ENCODE peak calls at places on chromosome 1, in five cellular contexts. E is choroid plexus epithelial cell, W is IMR-90, D is Panc1, T is fibroblast of the aortic adventitia. P is an unnamed sample.

GRCh38 chr1:150106331-150106730 is 38.8 kb downstream of the VPS45 start:
- DNase-seq in E (peak), W (peak), D (no peak), T (no peak), P (no peak)

GRCh38 chr1:86778510-86779218 is 74.3 kb downstream of the SH3GLB1 start:
- DNase-seq in E (peak), W (peak), D (no peak), T (peak), P (no peak)

GRCh38 chr1:153354515-153355193 is 3.0 kb upstream of the S100A9 start:
- DNase-seq in E (no peak), W (no peak), D (no peak), T (no peak), P (no peak)

GRCh38 chr1:59696421-59697115 is 118.2 kb upstream of the HOOK1 start:
- DNase-seq in E (no peak), W (no peak), D (no peak), T (no peak), P (no peak)

GRCh38 chr1:32770221-32770731 is 46.9 kb downstream of the YARS1 start:
- DNase-seq in E (no peak), W (no peak), D (no peak), T (no peak), P (no peak)

GRCh38 chr1:244414543-244414942 is 37.2 kb downstream of the ADSS2 start:
- DNase-seq in E (peak), W (peak), D (no peak), T (peak), P (peak)

GRCh38 chr1:109632671-109633346 is 13.2 kb downstream of the AMPD2 start:
- DNase-seq in E (no peak), W (no peak), D (no peak), T (no peak), P (no peak)

GRCh38 chr1:165114022-165114888 is 242.3 kb downstream of the LMX1A start:
- DNase-seq in E (peak), W (peak), D (peak), T (peak), P (peak)

GRCh38 chr1:16243936-16244649 is 7.1 kb upstream of the CPLANE2 start:
- DNase-seq in E (peak), W (peak), D (peak), T (peak), P (peak)

GRCh38 chr1:77978969-77979838 is at the start of gene FUBP1:
- DNase-seq in E (peak), W (peak), D (peak), T (peak), P (peak)
- TF ChIP-seq CTCF in E (peak), W (peak), D (peak), T (peak), P (peak)

GRCh38 chr1:79055856-79056255 is 49.3 kb upstream of the ADGRL4 start:
- DNase-seq in E (no peak), W (no peak), D (no peak), T (no peak), P (no peak)

GRCh38 chr1:79052829-79053449 is 46.4 kb upstream of the ADGRL4 start:
- DNase-seq in E (no peak), W (no peak), D (no peak), T (peak), P (no peak)
- H3K4me3 ChIP-seq in E (peak), W (no peak), D (peak), T (peak), P (peak)

GRCh38 chr1:115035652-115036051 is 6.0 kb downstream of the TSHB start:
- DNase-seq in E (no peak), W (no peak), D (no peak), T (no peak), P (no peak)

GRCh38 chr1:115041654-115042053 is 12.0 kb downstream of the TSHB start:
- DNase-seq in E (peak), W (no peak), D (no peak), T (peak), P (no peak)

GRCh38 chr1:115036814-115037535 is 7.3 kb downstream of the TSHB start:
- DNase-seq in E (no peak), W (no peak), D (no peak), T (no peak), P (no peak)

GRCh38 chr1:115040501-115040900 is 10.9 kb downstream of the TSHB start:
- DNase-seq in E (no peak), W (no peak), D (no peak), T (no peak), P (no peak)
- TF ChIP-seq CTCF in E (no peak), W (no peak), D (peak), T (no peak), P (no peak)

GRCh38 chr1:202809597-202810159 is 1.1 kb upstream of the PCAT6 start:
- DNase-seq in E (no peak), W (no peak), D (no peak), T (no peak), P (no peak)
- H3K4me3 ChIP-seq in E (no peak), W (no peak), D (peak), T (no peak), P (peak)

DNA sequence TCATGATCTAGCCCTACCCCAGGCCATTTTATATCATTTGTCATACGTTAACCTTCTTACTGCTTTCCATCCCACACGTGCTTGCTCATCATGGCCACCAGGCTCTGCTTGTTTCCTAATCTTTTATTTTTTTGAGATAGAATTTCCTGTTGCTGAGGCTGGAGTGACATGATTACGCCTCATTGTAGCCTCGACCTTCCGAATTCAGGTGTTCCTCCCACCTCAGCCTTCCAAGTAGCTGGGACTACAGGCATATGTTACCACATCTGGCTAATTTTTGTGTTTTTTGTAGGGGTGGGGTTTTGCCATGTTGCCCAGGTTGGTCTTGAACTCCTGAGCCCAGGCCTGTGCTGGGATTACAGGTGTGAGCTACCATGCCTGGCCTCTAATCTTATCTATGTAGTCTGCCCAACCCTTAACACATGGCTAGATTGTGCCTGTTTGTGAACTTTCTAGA is 3.3 kb downstream of the UAP1 start:
- DNase-seq in E (peak), W (peak), D (no peak), T (no peak), P (no peak)
- TF ChIP-seq CTCF in E (no peak), W (no peak), D (no peak), T (peak), P (peak)

P was measured in AG10803.